ENCODE peak calls at places on chromosomes 3 and 15, in four cellular contexts. One of them, this sample, is unnamed.

GRCh38 chr3:183555541-183556081 is at the start of gene KLHL6:
- DNase-seq in K562: peak
- DNase-seq in esophagus squamous epithelium: no peak
- DNase-seq in gastrocnemius medialis: no peak
- DNase-seq in this sample: peak

GRCh38 chr3:188529228-188529627 is 375.3 kb downstream of the LPP start:
- DNase-seq in K562: no peak
- DNase-seq in esophagus squamous epithelium: no peak
- DNase-seq in gastrocnemius medialis: no peak
- DNase-seq in this sample: no peak

GRCh38 chr15:83305696-83306291 is 21.3 kb upstream of the BNC1 start:
- DNase-seq in K562: no peak
- DNase-seq in esophagus squamous epithelium: no peak
- DNase-seq in gastrocnemius medialis: no peak
- DNase-seq in this sample: no peak

GRCh38 chr15:74653426-74654082 is 37.9 kb downstream of the CLK3 start:
- DNase-seq in K562: no peak
- DNase-seq in esophagus squamous epithelium: no peak
- DNase-seq in gastrocnemius medialis: no peak
- DNase-seq in this sample: peak

GRCh38 chr3:171142985-171143384 is 116.5 kb upstream of the SLC2A2 start:
- DNase-seq in K562: no peak
- DNase-seq in esophagus squamous epithelium: no peak
- DNase-seq in gastrocnemius medialis: no peak
- DNase-seq in this sample: no peak

GRCh38 chr3:141625506-141625905 is 112.6 kb upstream of the RNF7 start:
- DNase-seq in K562: no peak
- DNase-seq in esophagus squamous epithelium: no peak
- DNase-seq in gastrocnemius medialis: no peak
- DNase-seq in this sample: no peak

GRCh38 chr15:60006203-60006782 is 2.2 kb downstream of the FOXB1 start:
- DNase-seq in K562: peak
- DNase-seq in esophagus squamous epithelium: no peak
- DNase-seq in gastrocnemius medialis: no peak
- DNase-seq in this sample: peak

GRCh38 chr3:156723182-156723619 is 48.8 kb downstream of the TIPARP start:
- DNase-seq in K562: no peak
- DNase-seq in esophagus squamous epithelium: no peak
- DNase-seq in gastrocnemius medialis: no peak
- DNase-seq in this sample: no peak

GRCh38 chr3:18423401-18424212 is 1.5 kb downstream of the SATB1 start:
- DNase-seq in K562: peak
- DNase-seq in esophagus squamous epithelium: no peak
- DNase-seq in gastrocnemius medialis: peak
- DNase-seq in this sample: peak

GRCh38 chr3:48614044-48614443 is 4.6 kb upstream of the UQCRC1 start:
- DNase-seq in K562: no peak
- DNase-seq in esophagus squamous epithelium: no peak
- DNase-seq in gastrocnemius medialis: no peak
- DNase-seq in this sample: no peak

GRCh38 chr3:194265996-194266657 is 85.0 kb downstream of the CPN2 start:
- DNase-seq in K562: no peak
- DNase-seq in esophagus squamous epithelium: no peak
- DNase-seq in gastrocnemius medialis: no peak
- DNase-seq in this sample: no peak

GRCh38 chr3:11637901-11638668 is 5.6 kb downstream of the VGLL4 start:
- DNase-seq in K562: no peak
- DNase-seq in esophagus squamous epithelium: no peak
- DNase-seq in gastrocnemius medialis: no peak
- DNase-seq in this sample: no peak

GRCh38 chr15:68414591-68414990 is 17.4 kb downstream of the ITGA11 start:
- DNase-seq in K562: no peak
- DNase-seq in esophagus squamous epithelium: no peak
- DNase-seq in gastrocnemius medialis: no peak
- DNase-seq in this sample: no peak

GRCh38 chr3:47565861-47566550 is 12.7 kb downstream of the CSPG5 start:
- DNase-seq in K562: no peak
- DNase-seq in esophagus squamous epithelium: no peak
- DNase-seq in gastrocnemius medialis: no peak
- DNase-seq in this sample: no peak

GRCh38 chr15:69766156-69766555 is 313.5 kb downstream of the RPLP1 start:
- DNase-seq in K562: no peak
- DNase-seq in esophagus squamous epithelium: no peak
- DNase-seq in gastrocnemius medialis: no peak
- DNase-seq in this sample: no peak

GRCh38 chr15:48029656-48030055 is 91.1 kb upstream of the SLC24A5 start:
- DNase-seq in K562: no peak
- DNase-seq in esophagus squamous epithelium: no peak
- DNase-seq in gastrocnemius medialis: no peak
- DNase-seq in this sample: no peak

GRCh38 chr3:99532246-99532645 is 106.1 kb upstream of the COL8A1 start:
- DNase-seq in K562: peak
- DNase-seq in esophagus squamous epithelium: no peak
- DNase-seq in gastrocnemius medialis: no peak
- DNase-seq in this sample: peak

GRCh38 chr3:127959873-127960272 is 44.8 kb downstream of the KBTBD12 start:
- DNase-seq in K562: peak
- DNase-seq in esophagus squamous epithelium: no peak
- DNase-seq in gastrocnemius medialis: no peak
- DNase-seq in this sample: no peak

GRCh38 chr3:182259579-182259978 is 533.7 kb upstream of the ATP11B start:
- DNase-seq in K562: no peak
- DNase-seq in esophagus squamous epithelium: no peak
- DNase-seq in gastrocnemius medialis: no peak
- DNase-seq in this sample: no peak

GRCh38 chr3:157073810-157074209 is 86.1 kb downstream of the CCNL1 start:
- DNase-seq in K562: no peak
- DNase-seq in esophagus squamous epithelium: no peak
- DNase-seq in gastrocnemius medialis: no peak
- DNase-seq in this sample: no peak

GRCh38 chr3:121660356-121661171 is at the start of gene HCLS1:
- DNase-seq in K562: peak
- DNase-seq in esophagus squamous epithelium: peak
- DNase-seq in gastrocnemius medialis: peak
- DNase-seq in this sample: peak
- H3K4me3 ChIP-seq in K562: peak
- H3K4me3 ChIP-seq in esophagus squamous epithelium: no peak
- H3K4me3 ChIP-seq in gastrocnemius medialis: peak
- H3K4me3 ChIP-seq in this sample: peak

GRCh38 chr3:169659858-169660614 is 3.5 kb downstream of the MECOM start:
- DNase-seq in K562: no peak
- DNase-seq in esophagus squamous epithelium: no peak
- DNase-seq in gastrocnemius medialis: no peak
- DNase-seq in this sample: no peak
- H3K4me3 ChIP-seq in K562: no peak
- H3K4me3 ChIP-seq in esophagus squamous epithelium: no peak
- H3K4me3 ChIP-seq in gastrocnemius medialis: peak
- H3K4me3 ChIP-seq in this sample: no peak

GRCh38 chr3:69088033-69088432 is 3.3 kb downstream of the ARL6IP5 start:
- DNase-seq in K562: no peak
- DNase-seq in esophagus squamous epithelium: no peak
- DNase-seq in gastrocnemius medialis: no peak
- DNase-seq in this sample: no peak
- H3K4me3 ChIP-seq in K562: no peak
- H3K4me3 ChIP-seq in esophagus squamous epithelium: no peak
- H3K4me3 ChIP-seq in gastrocnemius medialis: peak
- H3K4me3 ChIP-seq in this sample: no peak

DNA sequence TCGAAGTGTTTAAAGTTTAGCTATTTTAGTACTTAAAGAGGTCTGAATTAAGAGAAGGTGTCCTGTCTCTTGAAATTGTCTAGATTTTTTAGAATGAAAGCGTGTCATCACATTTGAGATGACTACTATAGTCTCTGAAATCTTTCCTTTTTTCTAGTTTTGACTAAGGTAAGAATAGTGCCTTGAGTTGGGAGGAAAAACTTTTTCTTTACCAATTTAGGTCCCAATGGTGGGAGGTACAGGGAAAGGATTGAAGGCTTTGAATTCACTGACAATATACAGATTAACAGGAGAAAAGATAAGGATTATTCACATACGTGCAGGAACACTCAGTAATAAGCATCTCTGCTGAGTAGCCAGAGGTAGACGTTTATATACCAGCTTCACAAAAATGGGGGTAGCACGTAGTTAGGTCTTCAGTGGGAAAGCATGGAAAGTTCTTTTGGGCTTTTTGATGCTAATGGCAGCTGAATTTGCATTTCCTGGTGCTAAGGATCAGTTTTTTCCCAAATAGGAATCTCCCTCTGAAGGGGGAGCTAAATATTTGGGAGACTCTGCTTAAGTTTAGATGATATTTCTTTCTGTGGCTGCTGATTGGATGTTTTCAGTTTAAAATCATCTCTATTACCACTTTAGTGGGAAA is 88.1 kb downstream of the VPS8 start:
- DNase-seq in K562: no peak
- DNase-seq in esophagus squamous epithelium: no peak
- DNase-seq in gastrocnemius medialis: no peak
- DNase-seq in this sample: no peak
- H3K4me3 ChIP-seq in K562: no peak
- H3K4me3 ChIP-seq in esophagus squamous epithelium: no peak
- H3K4me3 ChIP-seq in gastrocnemius medialis: no peak
- H3K4me3 ChIP-seq in this sample: no peak

GRCh38 chr3:123980539-123980938 is 11.4 kb downstream of the ROPN1 start:
- DNase-seq in K562: no peak
- DNase-seq in esophagus squamous epithelium: no peak
- DNase-seq in gastrocnemius medialis: no peak
- DNase-seq in this sample: no peak
- H3K4me3 ChIP-seq in K562: no peak
- H3K4me3 ChIP-seq in esophagus squamous epithelium: no peak
- H3K4me3 ChIP-seq in gastrocnemius medialis: no peak
- H3K4me3 ChIP-seq in this sample: no peak

DNA sequence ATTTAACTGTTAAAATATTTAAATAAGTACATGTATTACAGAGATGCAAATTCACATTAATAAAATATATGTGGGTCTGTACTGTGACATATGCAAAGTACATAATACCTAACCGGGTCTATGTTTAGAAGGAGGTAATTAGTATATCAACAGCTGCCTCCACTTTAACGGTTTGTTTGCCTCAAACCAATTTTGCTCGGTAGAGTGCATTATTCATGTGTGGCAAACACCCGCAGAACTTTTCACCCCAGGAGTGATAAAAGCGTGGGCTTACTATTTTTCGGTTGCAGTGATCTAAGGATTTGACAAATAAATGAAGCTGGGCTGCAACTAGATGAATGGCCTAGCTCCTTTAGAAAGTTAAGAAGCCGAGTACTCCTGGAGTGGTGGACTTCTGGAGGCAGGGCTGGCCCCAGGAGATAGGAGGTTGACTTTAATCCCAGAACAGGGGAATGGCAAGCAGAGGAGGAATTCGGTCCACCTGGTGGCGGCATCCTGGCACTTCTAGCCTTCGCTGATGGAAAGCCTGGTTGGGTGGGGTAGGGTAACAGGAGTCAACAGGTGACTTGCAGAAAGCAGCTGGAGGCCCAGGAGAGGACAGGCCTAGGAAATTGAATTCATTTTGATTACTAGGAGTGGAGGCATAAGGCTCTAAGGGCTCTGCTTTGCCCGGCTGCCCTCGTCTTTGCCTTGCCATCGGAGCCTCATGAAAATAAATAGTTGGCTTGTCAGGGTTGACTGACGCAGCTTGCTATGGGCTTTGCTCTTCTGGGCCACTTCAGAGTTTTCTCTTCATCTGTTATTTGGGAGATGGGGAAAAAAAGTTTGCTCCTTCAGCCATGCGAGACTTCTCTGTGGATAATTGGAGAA is 2.4 kb downstream of the SLCO3A1 start:
- DNase-seq in K562: no peak
- DNase-seq in esophagus squamous epithelium: no peak
- DNase-seq in gastrocnemius medialis: no peak
- DNase-seq in this sample: no peak
- H3K4me3 ChIP-seq in K562: no peak
- H3K4me3 ChIP-seq in esophagus squamous epithelium: no peak
- H3K4me3 ChIP-seq in gastrocnemius medialis: no peak
- H3K4me3 ChIP-seq in this sample: no peak

GRCh38 chr15:80991446-80991845 is 1.8 kb upstream of the MESD start:
- DNase-seq in K562: peak
- DNase-seq in esophagus squamous epithelium: no peak
- DNase-seq in gastrocnemius medialis: peak
- DNase-seq in this sample: peak
- H3K4me3 ChIP-seq in K562: no peak
- H3K4me3 ChIP-seq in esophagus squamous epithelium: no peak
- H3K4me3 ChIP-seq in gastrocnemius medialis: no peak
- H3K4me3 ChIP-seq in this sample: no peak

GRCh38 chr3:51813539-51813938 is 34.5 kb upstream of the IQCF6 start:
- DNase-seq in K562: no peak
- DNase-seq in esophagus squamous epithelium: no peak
- DNase-seq in gastrocnemius medialis: peak
- DNase-seq in this sample: no peak
- H3K4me3 ChIP-seq in K562: no peak
- H3K4me3 ChIP-seq in esophagus squamous epithelium: no peak
- H3K4me3 ChIP-seq in gastrocnemius medialis: no peak
- H3K4me3 ChIP-seq in this sample: no peak

GRCh38 chr3:4746241-4746958 is 232.8 kb upstream of the BHLHE40 start:
- DNase-seq in K562: no peak
- DNase-seq in esophagus squamous epithelium: no peak
- DNase-seq in gastrocnemius medialis: no peak
- DNase-seq in this sample: no peak

GRCh38 chr3:4750306-4751056 is 228.8 kb upstream of the BHLHE40 start:
- DNase-seq in K562: no peak
- DNase-seq in esophagus squamous epithelium: no peak
- DNase-seq in gastrocnemius medialis: no peak
- DNase-seq in this sample: no peak

GRCh38 chr3:4749567-4750002 is 229.7 kb upstream of the BHLHE40 start:
- DNase-seq in K562: no peak
- DNase-seq in esophagus squamous epithelium: no peak
- DNase-seq in gastrocnemius medialis: no peak
- DNase-seq in this sample: no peak

GRCh38 chr3:4748701-4749378 is 230.4 kb upstream of the BHLHE40 start:
- DNase-seq in K562: no peak
- DNase-seq in esophagus squamous epithelium: no peak
- DNase-seq in gastrocnemius medialis: no peak
- DNase-seq in this sample: no peak

GRCh38 chr3:4748127-4748526 is 231.1 kb upstream of the BHLHE40 start:
- DNase-seq in K562: no peak
- DNase-seq in esophagus squamous epithelium: no peak
- DNase-seq in gastrocnemius medialis: no peak
- DNase-seq in this sample: no peak
- H3K4me3 ChIP-seq in K562: no peak
- H3K4me3 ChIP-seq in esophagus squamous epithelium: no peak
- H3K4me3 ChIP-seq in gastrocnemius medialis: no peak
- H3K4me3 ChIP-seq in this sample: no peak

GRCh38 chr3:153959321-153959717 is 161.9 kb upstream of the ARHGEF26 start:
- DNase-seq in K562: no peak
- DNase-seq in esophagus squamous epithelium: no peak
- DNase-seq in gastrocnemius medialis: no peak
- DNase-seq in this sample: no peak
- H3K4me3 ChIP-seq in K562: no peak
- H3K4me3 ChIP-seq in esophagus squamous epithelium: no peak
- H3K4me3 ChIP-seq in gastrocnemius medialis: no peak
- H3K4me3 ChIP-seq in this sample: no peak